ENCODE peak calls at places on chromosomes 3 and 15, in five cellular contexts. S, V, O, I and R are unnamed samples.

GRCh38 chr3:110318108-110318507 is 753.5 kb upstream of the NECTIN3 start:
- DNase-seq in I (no peak), V (no peak), S (no peak), O (no peak), R (no peak)

GRCh38 chr3:3365716-3366115 is 186.2 kb upstream of the CRBN start:
- DNase-seq in I (no peak), O (no peak), S (no peak), V (no peak), R (no peak)

GRCh38 chr3:197151562-197151961 is 121.9 kb upstream of the MELTF start:
- DNase-seq in O (no peak), I (no peak), S (no peak), V (peak; percentile 67), R (no peak)

GRCh38 chr3:97857401-97857800 is 35.6 kb downstream of the CRYBG3 start:
- DNase-seq in S (no peak), O (no peak), I (no peak), V (no peak), R (no peak)

GRCh38 chr3:146625117-146625775 is 20.1 kb upstream of the PLSCR5 start:
- DNase-seq in V (peak; percentile 20), O (no peak), I (no peak), S (no peak), R (no peak)

GRCh38 chr15:85010114-85010471 is 28.4 kb downstream of the PDE8A start:
- DNase-seq in O (no peak), V (no peak), I (no peak), S (no peak), R (no peak)

GRCh38 chr3:58063424-58063823 is 55.2 kb downstream of the FLNB start:
- DNase-seq in V (no peak), S (no peak), I (no peak), O (no peak), R (peak; percentile 67)

GRCh38 chr15:58842713-58843396 is 71.8 kb downstream of the MINDY2 start:
- DNase-seq in O (no peak), V (no peak), S (no peak), I (no peak), R (no peak)

GRCh38 chr3:111128884-111129283 is 57.3 kb downstream of the NECTIN3 start:
- DNase-seq in O (no peak), S (no peak), V (no peak), I (no peak), R (no peak)

GRCh38 chr3:43762486-43762885 is 71.7 kb downstream of the ABHD5 start:
- DNase-seq in S (no peak), V (no peak), O (no peak), I (no peak), R (no peak)

GRCh38 chr3:72388644-72389043 is 459.6 kb downstream of the SHQ1 start:
- DNase-seq in I (no peak), O (no peak), S (no peak), V (no peak), R (no peak)

GRCh38 chr3:126493731-126494130 is 18.0 kb upstream of the ZXDC start:
- DNase-seq in O (no peak), I (no peak), S (no peak), V (no peak), R (no peak)

GRCh38 chr3:127420825-127421224 is 133.0 kb upstream of the PRR20G start:
- DNase-seq in V (no peak), S (no peak), I (no peak), O (no peak), R (no peak)

GRCh38 chr3:39156421-39156820 is 3.0 kb upstream of the CSRNP1 start:
- DNase-seq in I (no peak), O (no peak), V (no peak), S (no peak), R (no peak)

GRCh38 chr3:175335229-175335628 is 476.1 kb downstream of the NAALADL2 start:
- DNase-seq in I (no peak), S (no peak), O (no peak), V (no peak), R (no peak)

GRCh38 chr3:156187146-156187769 is 66.9 kb downstream of the KCNAB1 start:
- DNase-seq in O (no peak), V (no peak), I (no peak), S (no peak), R (no peak)

GRCh38 chr15:58551764-58552504 is 120.1 kb downstream of the LIPC start:
- DNase-seq in O (no peak), V (no peak), I (no peak), S (peak; percentile 36), R (no peak)

GRCh38 chr3:177427096-177427495 is 229.8 kb upstream of the TBL1XR1 start:
- DNase-seq in V (no peak), I (no peak), S (no peak), O (peak; percentile 30), R (no peak)

GRCh38 chr3:151795276-151795675 is 18.6 kb upstream of the AADAC start:
- DNase-seq in O (no peak), V (no peak), S (no peak), I (no peak), R (no peak)

GRCh38 chr3:157123621-157124020 is 36.3 kb downstream of the CCNL1 start:
- DNase-seq in S (no peak), I (no peak), V (no peak), O (no peak), R (no peak)

GRCh38 chr3:132290833-132291232 is 26.4 kb upstream of the ACP3 start:
- DNase-seq in S (no peak), O (no peak), I (no peak), V (no peak), R (no peak)

GRCh38 chr15:63191895-63192603 is 2.6 kb downstream of the RAB8B start:
- DNase-seq in V (no peak), O (peak; percentile 61), I (no peak), S (no peak), R (no peak)

GRCh38 chr3:71125729-71126128 is 457.8 kb downstream of the FOXP1 start:
- DNase-seq in S (no peak), O (no peak), I (no peak), V (no peak), R (no peak)

GRCh38 chr3:127702151-127702578 is 29.4 kb downstream of the ABTB1 start:
- DNase-seq in I (no peak), O (no peak), V (no peak), S (no peak), R (no peak)

GRCh38 chr3:73580343-73580742 is 44.4 kb downstream of the PDZRN3 start:
- DNase-seq in S (peak; percentile 38), O (no peak), I (no peak), V (no peak), R (no peak)

GRCh38 chr15:31540633-31541032 is 214.0 kb downstream of the KLF13 start:
- DNase-seq in I (no peak), O (no peak), S (no peak), V (no peak), R (no peak)

GRCh38 chr15:101056366-101057334 is 137.5 kb downstream of the LRRK1 start:
- DNase-seq in S (no peak), O (no peak), I (no peak), V (no peak), R (no peak)

GRCh38 chr3:13335062-13335461 is 85.1 kb downstream of the NUP210 start:
- DNase-seq in V (no peak), S (no peak), O (no peak), I (no peak), R (no peak)